ENCODE peak calls at places on chromosomes 12 and 14, in four cellular contexts. Y is GM23338, C is astrocyte, B is A549. P is an unnamed sample. For H3K4me1, the result is how much of the 10 kb centered on the place peaks cover.

GRCh38 chr12:115064296-115064695 is 380.3 kb upstream of the TBX3 start:
- DNase-seq in C (no peak), Y (no peak), B (no peak), P (no peak)

GRCh38 chr12:108390495-108391203 is 51.5 kb upstream of the CMKLR1 start:
- DNase-seq in Y (peak), B (no peak), C (no peak), P (peak)

GRCh38 chr12:55931317-55931779 is 386 bp downstream of the DGKA start:
- DNase-seq in C (no peak), B (no peak), Y (no peak), P (no peak)

GRCh38 chr14:93029911-93030555 is 85.7 kb downstream of the ITPK1 start:
- DNase-seq in B (no peak), C (no peak), Y (no peak), P (no peak)

GRCh38 chr12:1741154-1741949 is 50.5 kb downstream of the ADIPOR2 start:
- DNase-seq in Y (no peak), B (no peak), C (peak), P (no peak)

GRCh38 chr12:120495189-120495722 is 657 bp upstream of the DYNLL1 start:
- DNase-seq in C (no peak), Y (peak), B (no peak), P (no peak)

GRCh38 chr12:85979641-85980040 is 105.5 kb downstream of the NTS start:
- DNase-seq in C (no peak), Y (no peak), B (no peak), P (no peak)

GRCh38 chr14:81400852-81401251 is 728 bp upstream of the STON2 start:
- DNase-seq in C (peak), B (peak), Y (peak), P (peak)

GRCh38 chr12:48118491-48118890 is 673 bp upstream of the PFKM start:
- DNase-seq in C (no peak), Y (peak), B (no peak), P (no peak)

GRCh38 chr14:76961631-76962302 is 66.7 kb downstream of the IRF2BPL start:
- DNase-seq in B (peak), C (peak), Y (peak), P (peak)

GRCh38 chr12:27864521-27864920 is 84.5 kb upstream of the MANSC4 start:
- DNase-seq in B (no peak), Y (no peak), C (no peak), P (no peak)

GRCh38 chr14:97848351-97848980 is 1051.3 kb downstream of the VRK1 start:
- DNase-seq in Y (peak), B (no peak), C (no peak), P (no peak)

GRCh38 chr14:71721791-71722190 is 210.4 kb upstream of the RGS6 start:
- DNase-seq in Y (no peak), B (no peak), C (no peak), P (no peak)

GRCh38 chr14:103576371-103577024 is 13.7 kb downstream of the COA8 start:
- DNase-seq in Y (peak), C (peak), B (peak), P (peak)

GRCh38 chr14:64089920-64090319 is 204.3 kb downstream of the ESR2 start:
- DNase-seq in Y (peak), B (no peak), C (no peak), P (peak)

GRCh38 chr12:23674064-23674463 is 275.4 kb downstream of the SOX5 start:
- DNase-seq in Y (no peak), C (no peak), B (no peak), P (no peak)

DNA sequence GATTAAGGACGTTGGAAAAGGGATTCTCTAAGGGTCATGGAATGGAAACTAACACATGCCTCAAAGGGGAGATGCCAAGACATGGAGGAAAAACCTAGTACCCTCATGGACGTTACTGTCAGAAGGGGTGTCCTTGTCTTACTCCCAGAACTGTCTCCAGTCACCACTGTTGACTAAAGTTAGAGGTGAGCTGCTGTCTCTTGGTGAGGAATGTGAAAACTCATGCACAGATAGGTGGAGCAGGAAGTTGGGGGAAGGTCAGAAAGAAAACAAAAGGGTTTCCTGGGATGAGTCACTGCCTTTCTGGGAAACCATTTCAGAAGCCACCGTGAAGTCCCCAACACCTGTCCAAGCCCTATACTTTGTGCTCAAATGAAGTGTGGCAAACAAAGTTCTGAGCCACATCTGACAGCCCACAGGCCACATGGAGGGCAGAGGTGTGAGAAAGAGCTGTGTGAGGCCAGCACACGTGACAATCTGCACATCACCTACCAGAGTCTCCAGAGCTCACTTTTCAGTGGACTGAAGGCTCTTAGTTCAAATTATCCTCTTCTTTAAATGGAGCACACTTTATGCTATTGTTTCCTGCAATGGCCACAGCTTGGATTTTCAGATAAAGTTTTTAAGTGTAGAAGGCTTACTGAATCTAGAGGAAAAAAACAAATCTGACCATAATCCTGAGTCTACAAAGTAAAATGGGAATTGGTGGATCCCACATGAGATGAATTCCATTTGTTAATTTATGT is 92.9 kb upstream of the EGLN3 start:
- DNase-seq in B (peak), C (no peak), Y (peak), P (no peak)
- H3K4me1 ChIP-seq in B (under half), C (under half), Y (under half), P (under half)

GRCh38 chr12:76078748-76079147 is 5.7 kb downstream of the NAP1L1 start:
- DNase-seq in B (no peak), Y (no peak), C (no peak), P (no peak)
- H3K4me1 ChIP-seq in B (half or more), Y (half or more), C (under half), P (under half)

GRCh38 chr12:117567644-117568043 is 206.2 kb upstream of the NOS1 start:
- DNase-seq in Y (no peak), B (no peak), C (no peak), P (no peak)
- H3K4me1 ChIP-seq in Y (under half), B (under half), C (under half), P (under half)

DNA sequence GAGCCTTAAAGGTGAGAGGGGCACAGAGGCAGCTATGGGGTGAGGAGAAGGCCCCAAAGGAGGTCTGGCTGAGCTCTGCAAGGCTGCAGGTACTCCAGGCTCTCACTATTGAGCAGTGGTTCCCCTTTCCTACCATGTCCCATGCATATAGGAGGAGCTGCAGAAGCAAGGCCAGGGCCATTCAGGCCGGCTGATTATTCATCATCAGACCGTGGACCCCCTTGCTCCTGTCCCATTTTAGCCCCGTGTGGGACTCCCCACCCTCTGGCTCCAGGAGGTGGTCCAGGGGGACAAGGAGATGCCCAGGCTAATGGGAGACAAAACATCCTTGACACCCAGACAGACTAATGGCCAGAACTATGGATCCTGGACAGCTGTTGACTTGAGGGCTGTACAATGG is 3.1 kb downstream of the GPD1 start:
- DNase-seq in Y (no peak), B (no peak), C (no peak), P (no peak)
- H3K4me1 ChIP-seq in Y (under half), B (under half), C (under half), P (under half)

GRCh38 chr14:105482486-105483110 is 4.1 kb upstream of the CRIP1 start:
- DNase-seq in B (no peak), C (no peak), Y (no peak), P (no peak)
- H3K4me1 ChIP-seq in B (half or more), C (under half), Y (under half), P (under half)

GRCh38 chr14:104659764-104660523 is 29.5 kb upstream of the INF2 start:
- DNase-seq in C (no peak), B (no peak), Y (no peak), P (no peak)
- H3K4me1 ChIP-seq in C (under half), B (under half), Y (under half), P (under half)

DNA sequence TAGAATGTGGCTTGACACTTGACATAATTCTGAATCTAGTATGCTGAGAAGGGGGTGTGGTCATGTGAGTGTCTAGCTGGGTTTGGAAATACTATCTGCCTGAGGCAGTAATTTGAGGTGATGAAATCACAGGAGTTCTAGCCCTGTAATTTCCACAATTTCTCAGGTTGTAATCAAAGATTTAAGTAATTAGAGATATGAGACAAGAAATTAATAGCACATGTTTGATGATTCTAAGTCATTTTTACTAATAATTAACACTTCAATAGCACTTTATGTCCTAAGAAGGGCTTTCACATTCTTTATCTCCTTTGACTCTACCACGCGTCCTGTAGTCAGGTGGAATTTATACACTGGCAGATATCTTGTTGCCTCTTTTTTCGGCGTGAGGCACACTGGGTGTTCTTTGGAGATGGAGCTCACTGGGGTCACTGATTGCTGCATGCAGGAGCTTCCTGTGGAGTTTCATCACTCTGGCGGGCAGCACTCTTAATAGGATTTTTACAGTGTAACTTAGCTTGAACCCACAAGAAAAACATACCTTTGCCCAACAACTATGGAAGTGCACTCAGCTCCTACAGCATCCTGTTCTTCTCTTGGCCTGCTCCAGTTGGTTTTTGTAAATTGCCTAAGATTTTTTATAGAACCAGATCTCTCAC is 3.3 kb upstream of the AMIGO2 start:
- DNase-seq in Y (no peak), C (peak), B (peak), P (peak)
- H3K4me1 ChIP-seq in Y (under half), C (half or more), B (half or more), P (half or more)

DNA sequence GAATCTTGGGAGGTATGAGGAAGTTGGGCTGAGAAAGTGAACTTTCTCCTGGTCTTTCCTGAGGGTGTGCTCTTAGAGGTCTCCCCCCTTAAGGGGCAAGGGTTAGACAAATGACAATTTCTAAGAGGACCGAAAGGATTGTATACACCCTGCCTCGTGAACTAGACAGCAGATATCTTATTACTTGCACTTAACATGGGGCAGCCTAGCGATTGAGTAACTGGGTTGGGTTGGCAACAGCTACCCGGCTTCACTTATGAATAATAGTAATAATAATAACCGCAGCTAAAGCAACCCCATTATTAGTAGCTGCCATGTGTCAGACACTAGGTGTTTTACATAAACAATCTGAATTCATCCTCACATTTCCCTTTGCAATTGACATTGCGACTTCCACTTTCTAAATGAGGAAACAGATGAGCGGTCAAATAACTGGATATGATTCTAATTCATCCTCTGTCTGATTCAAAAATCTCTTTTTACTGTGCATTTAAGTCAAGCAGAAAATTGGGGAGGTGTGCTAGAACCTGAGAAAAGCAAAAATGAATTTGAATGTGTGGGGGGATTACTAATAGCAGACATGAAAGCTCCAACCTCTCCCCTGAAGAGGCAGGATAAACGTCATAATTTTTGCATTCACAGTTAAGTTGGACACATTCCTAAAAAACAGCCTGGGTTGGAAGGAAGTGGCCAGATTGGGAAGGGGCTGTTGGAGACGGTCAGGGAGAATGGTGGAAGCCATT is 12.9 kb downstream of the EMP1 start:
- DNase-seq in C (no peak), Y (no peak), B (no peak), P (no peak)
- H3K4me1 ChIP-seq in C (half or more), Y (under half), B (half or more), P (half or more)

GRCh38 chr14:61564623-61565091 is 130.7 kb upstream of the HIF1A start:
- DNase-seq in Y (peak), B (peak), C (peak), P (no peak)
- H3K4me1 ChIP-seq in Y (under half), B (half or more), C (half or more), P (under half)

GRCh38 chr12:111995782-111996480 is 17.0 kb downstream of the TMEM116 start:
- DNase-seq in B (no peak), Y (no peak), C (no peak), P (no peak)
- H3K4me1 ChIP-seq in B (under half), Y (under half), C (under half), P (under half)

P was measured in A673.